ENCODE peak calls at places on chromosome 5, in four cellular contexts. L is tibial nerve, G is Peyer's patch, J is esophagus squamous epithelium. X is an unnamed sample.

GRCh38 chr5:10329808-10330481 is 22.2 kb upstream of the CMBL start:
- DNase-seq in L (peak; percentile 57), G (no peak), J (no peak), X (no peak)

GRCh38 chr5:71905804-71906711 is 187.0 kb downstream of the CARTPT start:
- DNase-seq in L (no peak), G (no peak), J (no peak), X (no peak)

GRCh38 chr5:164636456-164636855 is 1131.0 kb downstream of the MAT2B start:
- DNase-seq in L (no peak), G (no peak), J (no peak), X (no peak)

GRCh38 chr5:90940227-90940995 is 381.8 kb downstream of the ADGRV1 start:
- DNase-seq in L (no peak), G (no peak), J (no peak), X (no peak)

GRCh38 chr5:124000558-124000957 is 488.6 kb downstream of the CSNK1G3 start:
- DNase-seq in L (no peak), G (no peak), J (no peak), X (no peak)

GRCh38 chr5:91928751-91929521 is 545.8 kb upstream of the ARRDC3 start:
- DNase-seq in L (no peak), G (no peak), J (no peak), X (no peak)

GRCh38 chr5:40838076-40838475 is 3.1 kb upstream of the RPL37 start:
- DNase-seq in L (no peak), G (no peak), J (no peak), X (no peak)

GRCh38 chr5:16983022-16983639 is 47.0 kb upstream of the MYO10 start:
- DNase-seq in L (no peak), G (peak; percentile 50), J (no peak), X (no peak)

GRCh38 chr5:176658007-176658599 is 10.8 kb downstream of the TSPAN17 start:
- DNase-seq in L (peak; percentile 78), G (peak; percentile 80), J (no peak), X (no peak)

GRCh38 chr5:395156-395920 is 47.6 kb upstream of the EXOC3 start:
- DNase-seq in L (no peak), G (no peak), J (no peak), X (no peak)

GRCh38 chr5:144203750-144204596 is 33.3 kb downstream of the KCTD16 start:
- DNase-seq in L (peak; percentile 87), G (no peak), J (no peak), X (no peak)

GRCh38 chr5:158786390-158786789 is 313.3 kb downstream of the EBF1 start:
- DNase-seq in L (no peak), G (no peak), J (no peak), X (no peak)

GRCh38 chr5:133467712-133468463 is 144.5 kb downstream of the FSTL4 start:
- DNase-seq in L (no peak), G (no peak), J (no peak), X (no peak)

GRCh38 chr5:154403776-154404387 is 41.9 kb upstream of the SAP30L start:
- DNase-seq in L (no peak), G (no peak), J (no peak), X (no peak)

GRCh38 chr5:45532826-45533624 is 163.2 kb downstream of the HCN1 start:
- DNase-seq in L (no peak), G (no peak), J (no peak), X (no peak)

GRCh38 chr5:157665467-157666085 is 5.8 kb upstream of the C5orf52 start:
- DNase-seq in L (no peak), G (no peak), J (no peak), X (no peak)

GRCh38 chr5:108119123-108119522 is 262.8 kb downstream of the FBXL17 start:
- DNase-seq in L (no peak), G (no peak), J (no peak), X (no peak)

GRCh38 chr5:41748631-41749030 is 121.6 kb downstream of the OXCT1 start:
- DNase-seq in L (no peak), G (no peak), J (no peak), X (no peak)

GRCh38 chr5:34020717-34021116 is 12.9 kb upstream of the AMACR start:
- DNase-seq in L (no peak), G (no peak), J (no peak), X (no peak)

GRCh38 chr5:172334196-172334595 is 50.6 kb upstream of the UBTD2 start:
- DNase-seq in L (no peak), G (no peak), J (no peak), X (no peak)
- TF ChIP-seq CTCF in L (no peak), G (no peak), J (no peak), X (no peak)

GRCh38 chr5:14557840-14558239 is 23.8 kb upstream of the OTULINL start:
- DNase-seq in L (no peak), G (no peak), J (no peak), X (no peak)
- TF ChIP-seq CTCF in L (no peak), G (no peak), J (no peak), X (no peak)

GRCh38 chr5:149959406-149960236 is 937 bp upstream of the SLC26A2 start:
- DNase-seq in L (peak; percentile 20), G (no peak), J (no peak), X (no peak)
- TF ChIP-seq CTCF in L (peak; percentile 42), G (peak; percentile 66), J (peak; percentile 51), X (peak; percentile 30)

GRCh38 chr5:126837907-126838539 is 61.1 kb downstream of the LMNB1 start:
- DNase-seq in L (peak; percentile 40), G (no peak), J (no peak), X (no peak)
- TF ChIP-seq CTCF in L (peak; percentile 18), G (peak; percentile 42), J (peak; percentile 11), X (peak; percentile 39)

GRCh38 chr5:119255571-119256356 is 100.1 kb upstream of the TNFAIP8 start:
- DNase-seq in L (no peak), G (peak; percentile 87), J (no peak), X (no peak)
- TF ChIP-seq CTCF in L (no peak), G (peak; percentile 85), J (peak; percentile 31), X (no peak)

DNA sequence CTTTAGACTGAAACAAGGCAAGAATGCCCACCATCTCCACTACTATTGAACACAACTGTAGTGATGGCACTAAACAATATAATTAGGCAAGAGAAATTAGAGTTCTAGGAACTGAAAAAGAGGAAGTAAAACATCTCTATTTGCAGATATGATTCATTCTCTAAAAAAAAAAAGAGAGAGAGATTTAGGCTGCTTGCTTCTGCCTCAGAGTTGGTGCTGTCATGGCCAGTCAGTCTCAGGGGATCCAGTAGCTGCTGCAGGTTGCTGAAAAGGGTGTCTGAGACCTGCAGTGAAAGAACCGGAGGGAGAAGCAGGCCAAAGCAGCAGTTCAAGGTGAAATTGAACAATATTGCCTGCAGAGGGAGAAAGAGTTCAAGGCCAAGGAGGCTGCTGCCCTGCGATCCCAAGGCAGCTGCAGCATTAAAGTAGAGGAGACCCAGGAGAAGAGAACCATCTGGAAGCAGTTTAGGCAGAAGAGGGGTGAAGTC is 72.5 kb downstream of the AP3B1 start:
- DNase-seq in L (no peak), G (no peak), J (no peak), X (no peak)
- TF ChIP-seq CTCF in L (no peak), G (no peak), J (no peak), X (no peak)

GRCh38 chr5:14362511-14362910 is 219.1 kb upstream of the OTULINL start:
- DNase-seq in L (no peak), G (no peak), J (no peak), X (no peak)

GRCh38 chr5:14366763-14367162 is 214.8 kb upstream of the OTULINL start:
- DNase-seq in L (no peak), G (no peak), J (no peak), X (no peak)

GRCh38 chr5:14364576-14365472 is 216.8 kb upstream of the OTULINL start:
- DNase-seq in L (no peak), G (no peak), J (no peak), X (no peak)

GRCh38 chr5:14365831-14366435 is 215.7 kb upstream of the OTULINL start:
- DNase-seq in L (no peak), G (no peak), J (no peak), X (no peak)

GRCh38 chr5:14364096-14364495 is 217.5 kb upstream of the OTULINL start:
- DNase-seq in L (no peak), G (no peak), J (no peak), X (no peak)
- TF ChIP-seq CTCF in L (no peak), G (peak; percentile 29), J (no peak), X (no peak)

GRCh38 chr5:167893271-167893670 is 398.2 kb upstream of the WWC1 start:
- DNase-seq in L (no peak), G (no peak), J (no peak), X (no peak)

GRCh38 chr5:167889276-167889675 is 402.2 kb upstream of the WWC1 start:
- DNase-seq in L (no peak), G (no peak), J (no peak), X (no peak)

GRCh38 chr5:167892352-167893115 is 398.9 kb upstream of the WWC1 start:
- DNase-seq in L (no peak), G (no peak), J (no peak), X (no peak)

DNA sequence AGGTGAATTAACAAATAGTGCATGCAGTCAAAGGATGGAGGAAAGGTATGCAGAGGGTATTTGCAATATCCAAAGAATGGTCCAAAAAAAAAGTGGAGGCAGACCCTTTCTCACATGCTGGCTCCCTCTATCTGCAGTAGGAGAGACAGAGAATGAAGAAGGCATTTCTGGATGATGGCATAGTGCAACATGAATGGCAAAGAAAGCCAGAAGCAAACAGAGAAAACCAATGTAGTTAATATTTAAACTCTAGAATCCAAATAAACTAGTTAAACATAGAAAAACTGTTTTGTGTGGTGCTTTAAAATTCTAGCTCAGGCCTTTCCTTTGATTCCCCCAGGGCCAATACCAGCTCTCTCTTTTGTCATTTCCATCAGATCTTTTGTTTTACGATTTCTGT is 403.1 kb upstream of the WWC1 start:
- DNase-seq in L (no peak), G (no peak), J (no peak), X (no peak)
- TF ChIP-seq CTCF in L (no peak), G (no peak), J (no peak), X (no peak)

GRCh38 chr5:61631438-61631941 is 299.4 kb downstream of the ZSWIM6 start:
- DNase-seq in L (peak; percentile 39), G (no peak), J (no peak), X (no peak)
- TF ChIP-seq CTCF in L (no peak), G (no peak), J (no peak), X (no peak)

X was measured in thoracic aorta.